ENCODE peak calls at places on chromosomes 11 and 22, in nine cellular contexts. G, M, H, B, C, Q, K, X and P are unnamed samples.

GRCh38 chr11:14904745-14905103 is 12.7 kb upstream of the CYP2R1 start:
- DNase-seq in K (peak), M (peak), H (no peak), B (peak), X (peak), C (peak), G (peak), Q (peak), P (no peak)

GRCh38 chr11:111379500-111380136 is 543 bp upstream of the POU2AF1 start:
- DNase-seq in X (no peak), H (no peak), K (no peak), Q (no peak), G (no peak), C (no peak), M (no peak), B (no peak), P (no peak)

GRCh38 chr11:86559311-86559945 is 113.0 kb downstream of the ME3 start:
- DNase-seq in M (peak), B (peak), X (no peak), Q (peak), G (no peak), H (peak), C (no peak), K (no peak), P (no peak)

GRCh38 chr22:46686221-46686872 is 51.7 kb downstream of the CERK start:
- DNase-seq in M (no peak), B (no peak), Q (no peak), H (no peak), G (no peak), C (peak), X (no peak), K (no peak), P (no peak)

GRCh38 chr22:45157907-45158306 is 5.8 kb upstream of the NUP50 start:
- DNase-seq in H (no peak), G (no peak), X (no peak), K (no peak), M (no peak), Q (no peak), B (no peak), C (no peak), P (no peak)

GRCh38 chr11:32861850-32862577 is 30.6 kb upstream of the QSER1 start:
- DNase-seq in C (no peak), K (no peak), X (no peak), H (no peak), B (no peak), G (no peak), M (no peak), Q (no peak), P (no peak)

GRCh38 chr11:105372214-105372613 is 232.6 kb upstream of the CARD18 start:
- DNase-seq in G (no peak), X (no peak), M (no peak), H (no peak), Q (no peak), K (no peak), C (no peak), B (peak), P (no peak)

GRCh38 chr11:77884186-77884828 is 63.4 kb downstream of the AAMDC start:
- DNase-seq in C (no peak), M (peak), B (no peak), H (no peak), K (no peak), X (no peak), Q (peak), G (no peak), P (no peak)

GRCh38 chr11:29432719-29433325 is 584.0 kb downstream of the KCNA4 start:
- DNase-seq in B (peak), M (peak), Q (peak), G (no peak), X (no peak), H (no peak), K (no peak), C (no peak), P (no peak)

GRCh38 chr22:37636186-37636948 is 3.1 kb upstream of the SH3BP1 start:
- DNase-seq in B (no peak), Q (peak), X (no peak), M (peak), K (no peak), G (no peak), H (no peak), C (peak), P (no peak)
- TF ChIP-seq CTCF in B (peak), Q (peak), X (no peak), M (peak), K (peak), G (no peak), H (peak), C (peak), P (peak)

GRCh38 chr11:66492161-66492865 is 12.1 kb downstream of the DPP3 start:
- DNase-seq in Q (no peak), G (no peak), X (no peak), H (no peak), B (no peak), C (no peak), M (no peak), K (no peak), P (no peak)

GRCh38 chr11:66493124-66493523 is 12.9 kb downstream of the DPP3 start:
- DNase-seq in C (no peak), Q (no peak), M (no peak), X (no peak), G (no peak), H (no peak), B (no peak), K (no peak), P (no peak)

GRCh38 chr11:66489636-66490035 is 9.4 kb downstream of the DPP3 start:
- DNase-seq in H (no peak), C (no peak), X (no peak), B (no peak), Q (no peak), K (no peak), M (no peak), G (no peak), P (no peak)

GRCh38 chr11:66488957-66489356 is 8.7 kb downstream of the DPP3 start:
- DNase-seq in C (no peak), X (no peak), Q (no peak), G (no peak), H (no peak), B (no peak), M (no peak), K (no peak), P (no peak)

GRCh38 chr11:66491315-66491935 is 11.2 kb downstream of the DPP3 start:
- DNase-seq in G (no peak), X (peak), Q (no peak), M (no peak), H (no peak), K (no peak), C (no peak), B (peak), P (no peak)
- TF ChIP-seq CTCF in G (no peak), X (peak), Q (peak), M (peak), H (peak), K (no peak), C (no peak), B (peak), P (peak)

GRCh38 chr11:96287796-96288439 is 55.1 kb downstream of the MAML2 start:
- DNase-seq in M (no peak), G (no peak), H (no peak), K (no peak), B (no peak), C (no peak), X (no peak), Q (peak), P (no peak)

GRCh38 chr11:96280444-96280843 is 62.6 kb downstream of the MAML2 start:
- DNase-seq in Q (no peak), H (no peak), M (no peak), B (no peak), K (no peak), G (no peak), X (no peak), C (no peak), P (no peak)

GRCh38 chr11:96284917-96285316 is 58.1 kb downstream of the MAML2 start:
- DNase-seq in M (no peak), H (no peak), K (no peak), B (no peak), X (no peak), C (no peak), Q (no peak), G (no peak), P (no peak)

GRCh38 chr11:96282846-96283245 is 60.1 kb downstream of the MAML2 start:
- DNase-seq in K (no peak), Q (no peak), G (no peak), X (no peak), M (no peak), B (no peak), H (no peak), C (no peak), P (no peak)

DNA sequence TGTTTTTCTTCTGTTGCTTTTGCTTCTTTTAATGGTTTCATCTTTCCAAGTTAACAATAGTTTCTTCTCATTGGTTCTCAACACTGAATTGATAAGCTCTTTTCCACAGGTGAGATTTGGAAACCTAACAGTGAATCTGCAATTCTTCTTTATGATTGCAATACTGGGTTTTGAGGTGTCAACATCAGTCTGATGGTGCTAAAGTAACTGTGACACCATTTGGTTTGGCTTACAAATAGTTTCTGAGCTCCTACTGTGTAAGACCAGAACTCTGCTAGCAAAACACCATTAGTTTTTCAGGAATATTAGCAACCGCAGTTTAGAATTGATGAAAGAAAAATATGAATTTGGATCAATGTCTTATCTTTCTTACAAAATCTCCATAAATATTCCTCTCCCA is 58.6 kb downstream of the MAML2 start:
- DNase-seq in Q (no peak), B (no peak), C (no peak), K (no peak), G (no peak), M (no peak), X (no peak), H (no peak), P (no peak)
- TF ChIP-seq CTCF in Q (no peak), B (no peak), C (no peak), K (no peak), G (no peak), M (no peak), X (no peak), H (no peak), P (no peak)

DNA sequence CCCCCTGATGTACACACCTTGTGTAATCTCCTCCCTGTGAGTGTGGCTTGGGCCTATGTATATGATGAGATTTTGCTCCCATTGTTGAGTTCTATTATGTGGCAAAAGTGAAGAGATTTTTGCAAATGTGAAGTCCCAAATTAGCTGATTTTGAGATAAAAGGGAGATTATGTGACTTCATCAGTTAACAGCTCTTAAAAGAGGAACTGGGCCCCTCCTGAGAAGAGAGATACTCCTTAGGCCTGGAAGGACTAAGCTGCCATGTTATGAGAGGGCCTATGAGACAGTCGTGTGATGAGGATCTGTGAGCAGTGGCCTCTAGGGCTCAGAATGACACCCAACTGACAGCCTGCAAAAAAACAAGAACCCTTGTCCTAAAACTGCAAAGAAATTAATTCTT is 93.4 kb downstream of the OR5AK2 start:
- DNase-seq in C (no peak), B (no peak), M (no peak), K (no peak), Q (no peak), X (no peak), H (no peak), G (no peak), P (no peak)
- TF ChIP-seq CTCF in C (no peak), B (no peak), M (no peak), K (no peak), Q (no peak), X (no peak), H (no peak), G (no peak), P (no peak)

DNA sequence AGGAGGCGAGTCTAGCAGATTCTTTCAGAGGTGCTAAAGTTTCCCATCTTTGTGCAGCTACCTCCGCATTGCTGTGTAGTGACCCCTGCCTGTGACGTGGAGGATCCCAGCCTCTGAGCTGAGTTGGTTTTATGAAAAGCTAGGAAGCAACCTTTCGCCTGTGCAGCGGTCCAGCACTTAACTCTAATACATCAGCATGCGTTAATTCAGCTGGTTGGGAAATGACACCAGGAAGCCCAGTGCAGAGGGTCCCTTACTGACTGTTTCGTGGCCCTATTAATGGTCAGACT is 8.9 kb upstream of the SAMM50 start:
- DNase-seq in K (no peak), Q (peak), B (peak), H (no peak), M (no peak), X (no peak), G (no peak), C (no peak), P (no peak)
- TF ChIP-seq CTCF in K (no peak), Q (no peak), B (no peak), H (no peak), M (no peak), X (no peak), G (no peak), C (no peak), P (no peak)

GRCh38 chr22:42649261-42650056 is at the start of gene CYB5R3:
- DNase-seq in C (peak), H (peak), K (peak), G (peak), X (peak), Q (peak), M (peak), B (peak), P (peak)
- TF ChIP-seq CTCF in C (no peak), H (no peak), K (no peak), G (no peak), X (no peak), Q (no peak), M (no peak), B (no peak), P (peak)

GRCh38 chr11:67614730-67615454 is 8.2 kb downstream of the NDUFV1 start:
- DNase-seq in X (no peak), M (no peak), B (no peak), K (no peak), H (no peak), C (no peak), Q (no peak), G (no peak), P (no peak)

GRCh38 chr11:67613313-67613959 is 6.7 kb downstream of the NDUFV1 start:
- DNase-seq in M (no peak), H (no peak), C (no peak), G (no peak), X (no peak), Q (no peak), K (no peak), B (no peak), P (no peak)

GRCh38 chr11:67615455-67616430 is 9.0 kb downstream of the NDUFV1 start:
- DNase-seq in H (peak), M (no peak), B (peak), Q (peak), G (no peak), C (peak), X (no peak), K (no peak), P (no peak)

GRCh38 chr11:67612751-67613150 is 6.0 kb downstream of the NDUFV1 start:
- DNase-seq in Q (no peak), B (no peak), M (no peak), X (no peak), K (no peak), G (no peak), H (no peak), C (no peak), P (no peak)

DNA sequence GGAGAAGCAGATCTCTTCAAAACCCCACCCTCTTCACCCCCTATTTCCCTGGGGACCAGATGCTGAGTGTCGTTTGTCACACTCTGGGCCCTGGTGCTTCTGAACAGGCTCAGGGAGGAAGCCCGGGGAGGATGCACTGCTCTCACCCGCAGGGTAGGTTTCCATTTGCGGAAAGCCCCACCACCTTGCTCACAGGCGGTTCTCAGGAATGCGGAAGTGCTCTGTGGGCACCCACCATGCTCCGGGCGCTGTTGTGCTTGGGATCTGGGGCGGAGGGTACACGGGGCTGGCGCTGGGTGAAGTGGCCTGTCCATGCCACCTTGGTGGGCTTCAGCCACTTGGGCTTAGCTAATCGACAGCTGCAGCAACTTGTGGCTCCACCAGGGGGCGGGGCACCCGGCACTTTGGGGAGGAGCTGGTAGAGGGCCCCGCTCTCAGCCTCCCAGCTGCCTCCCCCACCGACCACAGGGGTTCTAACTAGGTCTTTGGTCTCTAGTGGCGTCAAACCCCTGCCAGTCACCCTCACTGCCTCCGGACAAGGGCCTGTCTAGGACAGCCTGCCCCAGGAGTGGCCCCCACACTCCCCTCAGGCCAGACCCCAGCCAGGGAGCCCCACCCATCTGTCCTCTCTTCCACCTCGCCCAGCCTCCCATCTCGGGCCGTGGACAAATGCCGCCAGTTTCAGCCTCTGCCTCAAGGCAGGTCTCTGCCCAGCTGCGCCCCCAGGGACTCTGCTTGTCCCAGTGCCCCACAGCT is 7.4 kb downstream of the NDUFV1 start:
- DNase-seq in H (peak), C (peak), B (peak), G (no peak), K (no peak), Q (peak), M (peak), X (peak), P (peak)
- TF ChIP-seq CTCF in H (peak), C (peak), B (peak), G (peak), K (peak), Q (peak), M (peak), X (peak), P (peak)

GRCh38 chr11:94740083-94740974 is 27.8 kb upstream of the AMOTL1 start:
- DNase-seq in K (no peak), C (no peak), G (peak), Q (peak), H (no peak), B (peak), X (peak), M (peak), P (no peak)

GRCh38 chr11:94742645-94743044 is 25.5 kb upstream of the AMOTL1 start:
- DNase-seq in G (no peak), M (no peak), K (no peak), Q (no peak), C (no peak), H (no peak), B (no peak), X (no peak), P (no peak)

GRCh38 chr11:94739331-94739730 is 28.8 kb upstream of the AMOTL1 start:
- DNase-seq in M (no peak), C (no peak), K (no peak), H (no peak), Q (no peak), X (no peak), G (no peak), B (no peak), P (no peak)

GRCh38 chr11:94738746-94739145 is 29.4 kb upstream of the AMOTL1 start:
- DNase-seq in Q (no peak), G (no peak), H (no peak), K (no peak), B (no peak), C (no peak), X (no peak), M (no peak), P (no peak)

DNA sequence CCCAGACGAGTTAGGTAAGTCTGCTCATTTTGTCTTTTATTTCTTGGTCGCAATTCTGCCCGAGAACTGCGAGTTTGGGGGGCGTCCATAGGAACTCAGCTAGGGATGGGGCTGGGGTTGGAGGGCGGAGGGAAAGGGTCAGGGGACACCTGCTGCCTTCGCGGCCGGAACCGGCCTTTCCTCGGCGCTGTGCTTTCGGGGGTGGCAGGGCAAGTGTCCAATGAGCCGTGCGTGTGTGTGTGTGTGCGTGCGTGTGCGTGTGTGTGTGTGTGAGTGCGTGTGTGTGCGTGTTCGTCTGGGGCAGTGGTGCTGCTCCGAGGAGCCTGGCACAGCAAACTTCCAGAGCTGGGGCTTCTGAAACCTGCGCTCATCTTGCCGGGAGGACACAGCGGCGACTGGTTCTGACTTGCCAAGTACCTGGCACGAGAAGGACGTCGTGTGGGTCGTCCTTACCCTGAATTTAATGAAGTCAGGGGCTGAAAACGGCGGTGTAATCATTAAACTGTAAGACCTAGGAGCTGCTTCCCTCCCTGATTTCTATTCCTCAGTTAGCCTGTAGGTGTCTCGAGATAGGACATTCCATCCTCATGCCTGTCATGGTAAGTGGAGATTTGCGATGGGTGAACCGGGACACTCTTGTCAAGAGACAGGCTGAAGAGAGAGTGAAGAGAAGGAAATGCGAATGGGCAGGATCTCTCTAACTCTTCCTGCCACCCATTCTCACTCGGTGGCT is 27.0 kb upstream of the AMOTL1 start:
- DNase-seq in Q (peak), K (no peak), H (peak), G (peak), X (peak), C (no peak), B (peak), M (peak), P (no peak)
- TF ChIP-seq CTCF in Q (peak), K (peak), H (peak), G (peak), X (peak), C (peak), B (peak), M (peak), P (peak)